ENCODE peak calls at places on chromosomes 1 and 21, in seven cellular contexts. One of them, this sample, is unnamed.
A peak's percentile ranks its signal among the peaks of the same experiment; 100 is the strongest.

GRCh38 chr21:43622796-43623195 is 36.5 kb downstream of the HSF2BP start:
- DNase-seq in A172: no peak
- DNase-seq in NCI-H82: no peak
- DNase-seq in fibroblast of the aortic adventitia: no peak
- DNase-seq in stimulated activated CD4-positive, alpha-beta T cell treated with anti-CD3 and anti-CD28 coated beads, Interleukin-4, amount 100 ng/mL, for 4 hours: no peak
- DNase-seq in AG08396: no peak
- DNase-seq in Right ventricle myocardium superior: no peak
- DNase-seq in this sample: no peak

GRCh38 chr1:231557898-231558710 is 29.6 kb downstream of the TSNAX start:
- DNase-seq in Right ventricle myocardium superior: no peak
- DNase-seq in AG08396: no peak
- DNase-seq in stimulated activated CD4-positive, alpha-beta T cell treated with anti-CD3 and anti-CD28 coated beads, Interleukin-4, amount 100 ng/mL, for 4 hours: no peak
- DNase-seq in NCI-H82: no peak
- DNase-seq in fibroblast of the aortic adventitia: peak; percentile 8
- DNase-seq in A172: peak; percentile 7
- DNase-seq in this sample: peak; percentile 65

GRCh38 chr1:234607091-234608025 is 2.6 kb downstream of the IRF2BP2 start:
- DNase-seq in Right ventricle myocardium superior: peak; percentile 56
- DNase-seq in A172: no peak
- DNase-seq in NCI-H82: peak; percentile 85
- DNase-seq in AG08396: no peak
- DNase-seq in stimulated activated CD4-positive, alpha-beta T cell treated with anti-CD3 and anti-CD28 coated beads, Interleukin-4, amount 100 ng/mL, for 4 hours: no peak
- DNase-seq in fibroblast of the aortic adventitia: peak; percentile 64
- DNase-seq in this sample: peak; percentile 44

GRCh38 chr1:182391362-182392044 is at the start of gene GLUL:
- DNase-seq in A172: peak; percentile 75
- DNase-seq in NCI-H82: peak; percentile 98
- DNase-seq in AG08396: peak; percentile 98
- DNase-seq in stimulated activated CD4-positive, alpha-beta T cell treated with anti-CD3 and anti-CD28 coated beads, Interleukin-4, amount 100 ng/mL, for 4 hours: peak; percentile 63
- DNase-seq in Right ventricle myocardium superior: peak; percentile 98
- DNase-seq in fibroblast of the aortic adventitia: peak; percentile 88
- DNase-seq in this sample: peak; percentile 84

GRCh38 chr1:24267003-24267402 is 52.2 kb upstream of the GRHL3 start:
- DNase-seq in stimulated activated CD4-positive, alpha-beta T cell treated with anti-CD3 and anti-CD28 coated beads, Interleukin-4, amount 100 ng/mL, for 4 hours: no peak
- DNase-seq in Right ventricle myocardium superior: no peak
- DNase-seq in AG08396: no peak
- DNase-seq in fibroblast of the aortic adventitia: no peak
- DNase-seq in A172: no peak
- DNase-seq in NCI-H82: no peak
- DNase-seq in this sample: no peak

GRCh38 chr1:224700915-224701531 is 84.9 kb downstream of the CNIH3 start:
- DNase-seq in fibroblast of the aortic adventitia: peak; percentile 44
- DNase-seq in stimulated activated CD4-positive, alpha-beta T cell treated with anti-CD3 and anti-CD28 coated beads, Interleukin-4, amount 100 ng/mL, for 4 hours: no peak
- DNase-seq in A172: no peak
- DNase-seq in NCI-H82: peak; percentile 57
- DNase-seq in AG08396: peak; percentile 44
- DNase-seq in Right ventricle myocardium superior: no peak
- DNase-seq in this sample: peak; percentile 42

GRCh38 chr1:82090104-82090503 is 289.4 kb downstream of the ADGRL2 start:
- DNase-seq in NCI-H82: no peak
- DNase-seq in stimulated activated CD4-positive, alpha-beta T cell treated with anti-CD3 and anti-CD28 coated beads, Interleukin-4, amount 100 ng/mL, for 4 hours: no peak
- DNase-seq in fibroblast of the aortic adventitia: peak; percentile 41
- DNase-seq in A172: peak; percentile 1
- DNase-seq in AG08396: no peak
- DNase-seq in Right ventricle myocardium superior: no peak
- DNase-seq in this sample: peak; percentile 18

GRCh38 chr1:58439946-58440345 is 106.6 kb downstream of the OMA1 start:
- DNase-seq in fibroblast of the aortic adventitia: no peak
- DNase-seq in NCI-H82: no peak
- DNase-seq in Right ventricle myocardium superior: no peak
- DNase-seq in stimulated activated CD4-positive, alpha-beta T cell treated with anti-CD3 and anti-CD28 coated beads, Interleukin-4, amount 100 ng/mL, for 4 hours: no peak
- DNase-seq in A172: no peak
- DNase-seq in AG08396: no peak
- DNase-seq in this sample: no peak

GRCh38 chr1:208235983-208236761 is 8.0 kb downstream of the PLXNA2 start:
- DNase-seq in NCI-H82: no peak
- DNase-seq in fibroblast of the aortic adventitia: peak; percentile 85
- DNase-seq in A172: peak; percentile 64
- DNase-seq in Right ventricle myocardium superior: peak; percentile 75
- DNase-seq in AG08396: peak; percentile 49
- DNase-seq in stimulated activated CD4-positive, alpha-beta T cell treated with anti-CD3 and anti-CD28 coated beads, Interleukin-4, amount 100 ng/mL, for 4 hours: no peak
- DNase-seq in this sample: peak; percentile 47

This sample was measured in fibroblast of mammary gland.